ENCODE peak calls at places on chromosome 4, in five cellular contexts. U is hepatocyte; E is spleen; I is CD8-positive, alpha-beta T cell; A is mesenchymal stem cell. X is an unnamed sample.

GRCh38 chr4:165541773-165542459 is 163.1 kb downstream of the CPE start:
- DNase-seq in U (no peak), E (no peak), I (no peak), A (no peak), X (no peak)

GRCh38 chr4:115780268-115780667 is 666.8 kb upstream of the NDST4 start:
- DNase-seq in U (no peak), E (no peak), I (no peak), A (no peak), X (no peak)

GRCh38 chr4:185896832-185897475 is 85.0 kb upstream of the SORBS2 start:
- DNase-seq in U (no peak), E (no peak), I (no peak), A (no peak), X (no peak)

GRCh38 chr4:23305026-23305425 is 584.8 kb downstream of the PPARGC1A start:
- DNase-seq in U (no peak), E (no peak), I (no peak), A (peak), X (no peak)

GRCh38 chr4:38467296-38467695 is 196.7 kb upstream of the KLF3 start:
- DNase-seq in U (no peak), E (no peak), I (no peak), A (no peak), X (no peak)

GRCh38 chr4:139025841-139026240 is 10.3 kb downstream of the NOCT start:
- DNase-seq in U (no peak), E (no peak), I (no peak), A (no peak), X (no peak)

GRCh38 chr4:38684951-38685350 is 21.0 kb downstream of the KLF3 start:
- DNase-seq in U (no peak), E (no peak), I (no peak), A (no peak), X (no peak)

GRCh38 chr4:172573899-172574298 is 594.7 kb upstream of the GALNT7 start:
- DNase-seq in U (no peak), E (no peak), I (no peak), A (peak), X (no peak)

GRCh38 chr4:6192245-6192644 is 8.1 kb downstream of the JAKMIP1 start:
- DNase-seq in U (no peak), E (peak), I (no peak), A (no peak), X (no peak)

GRCh38 chr4:104989363-104989762 is 157.3 kb upstream of the TET2 start:
- DNase-seq in U (no peak), E (no peak), I (no peak), A (no peak), X (no peak)

GRCh38 chr4:109559625-109559982 is 442 bp upstream of the MCUB start:
- DNase-seq in U (no peak), E (peak), I (peak), A (no peak), X (no peak)

GRCh38 chr4:159191989-159192388 is 89.1 kb downstream of the RAPGEF2 start:
- DNase-seq in U (peak), E (no peak), I (no peak), A (peak), X (no peak)

GRCh38 chr4:45199736-45200135 is 473.4 kb upstream of the GNPDA2 start:
- DNase-seq in U (no peak), E (no peak), I (no peak), A (no peak), X (no peak)

GRCh38 chr4:37073226-37073840 is 171.2 kb upstream of the NWD2 start:
- DNase-seq in U (no peak), E (no peak), I (no peak), A (no peak), X (no peak)

GRCh38 chr4:147543039-147543438 is 62.1 kb downstream of the EDNRA start:
- DNase-seq in U (no peak), E (no peak), I (no peak), A (peak), X (no peak)

GRCh38 chr4:158442736-158443135 is 78.9 kb upstream of the RXFP1 start:
- DNase-seq in U (no peak), E (no peak), I (no peak), A (no peak), X (no peak)

GRCh38 chr4:120841580-120841979 is 80.9 kb downstream of the PRDM5 start:
- DNase-seq in U (no peak), E (no peak), I (no peak), A (no peak), X (no peak)

GRCh38 chr4:151099976-151100417 is 569 bp downstream of the RPS3A start:
- DNase-seq in U (no peak), E (no peak), I (no peak), A (no peak), X (no peak)

GRCh38 chr4:158315706-158316105 is 105.4 kb downstream of the TMEM144 start:
- DNase-seq in U (no peak), E (no peak), I (no peak), A (no peak), X (no peak)

GRCh38 chr4:6402566-6403399 is 69.6 kb downstream of the PPP2R2C start:
- DNase-seq in U (no peak), E (no peak), I (no peak), A (no peak), X (no peak)

GRCh38 chr4:177660223-177660622 is 218.0 kb upstream of the AGA start:
- DNase-seq in U (no peak), E (no peak), I (no peak), A (no peak), X (no peak)

GRCh38 chr4:100008048-100008447 is 58.0 kb upstream of the H2AZ1 start:
- DNase-seq in U (no peak), E (no peak), I (no peak), A (peak), X (no peak)

GRCh38 chr4:187183351-187183750 is 459.7 kb upstream of the FAT1 start:
- DNase-seq in U (no peak), E (no peak), I (no peak), A (no peak), X (no peak)

GRCh38 chr4:66178901-66179300 is 508.6 kb upstream of the EPHA5 start:
- DNase-seq in U (no peak), E (no peak), I (no peak), A (peak), X (no peak)

GRCh38 chr4:84971319-84971932 is 4.9 kb upstream of the WDFY3 start:
- DNase-seq in U (peak), E (no peak), I (no peak), A (peak), X (no peak)

GRCh38 chr4:108003964-108004630 is 14.4 kb downstream of the HADH start:
- DNase-seq in U (no peak), E (no peak), I (no peak), A (no peak), X (no peak)

GRCh38 chr4:76831475-76832390 is 66.2 kb downstream of the SOWAHB start:
- DNase-seq in U (peak), E (no peak), I (no peak), A (peak), X (no peak)

GRCh38 chr4:879730-880079 is 52.4 kb downstream of the GAK start:
- DNase-seq in U (no peak), E (no peak), I (peak), A (no peak), X (no peak)

GRCh38 chr4:39994356-39994755 is 16.6 kb upstream of the PDS5A start:
- DNase-seq in U (no peak), E (no peak), I (no peak), A (no peak), X (no peak)

GRCh38 chr4:94889961-94890360 is 132.2 kb downstream of the BMPR1B start:
- DNase-seq in U (peak), E (no peak), I (no peak), A (peak), X (no peak)

GRCh38 chr4:36251983-36252382 is 7.7 kb upstream of the ARAP2 start:
- DNase-seq in U (no peak), E (no peak), I (no peak), A (no peak), X (no peak)

GRCh38 chr4:155722816-155723499 is 35.9 kb upstream of the GUCY1B1 start:
- DNase-seq in U (no peak), E (no peak), I (no peak), A (peak), X (no peak)

DNA sequence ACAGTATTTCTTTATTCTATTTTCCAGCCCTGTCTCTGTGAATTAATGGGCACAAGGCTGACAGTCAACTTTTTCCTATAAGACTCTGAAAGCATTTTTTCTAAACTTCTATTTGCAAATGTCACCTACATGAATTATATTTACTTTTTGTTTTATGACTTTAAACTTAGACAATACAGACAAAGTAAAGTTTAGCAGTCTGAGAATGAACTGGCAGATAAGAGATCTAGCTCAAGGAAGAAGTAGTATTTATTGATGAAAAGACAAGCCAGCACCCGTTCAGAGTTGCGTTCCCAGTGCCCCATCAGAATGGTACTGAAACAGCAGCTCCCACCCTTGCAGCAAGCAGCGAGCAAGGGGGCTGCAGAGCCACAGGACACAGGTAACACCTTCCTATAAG is 148.5 kb downstream of the FAM13A start:
- DNase-seq in U (no peak), E (no peak), I (no peak), A (no peak), X (no peak)
- H3K27ac ChIP-seq in U (no peak), E (no peak), I (no peak), A (no peak), X (no peak)

GRCh38 chr4:176273741-176274140 is 4.7 kb upstream of the ASB5 start:
- DNase-seq in U (no peak), E (no peak), I (no peak), A (no peak), X (no peak)

GRCh38 chr4:176272799-176273198 is 3.8 kb upstream of the ASB5 start:
- DNase-seq in U (no peak), E (no peak), I (no peak), A (no peak), X (no peak)

GRCh38 chr4:176268963-176269362 is at the start of gene ASB5:
- DNase-seq in U (no peak), E (no peak), I (no peak), A (no peak), X (no peak)

GRCh38 chr4:176271749-176272148 is 2.7 kb upstream of the ASB5 start:
- DNase-seq in U (no peak), E (no peak), I (no peak), A (peak), X (no peak)

DNA sequence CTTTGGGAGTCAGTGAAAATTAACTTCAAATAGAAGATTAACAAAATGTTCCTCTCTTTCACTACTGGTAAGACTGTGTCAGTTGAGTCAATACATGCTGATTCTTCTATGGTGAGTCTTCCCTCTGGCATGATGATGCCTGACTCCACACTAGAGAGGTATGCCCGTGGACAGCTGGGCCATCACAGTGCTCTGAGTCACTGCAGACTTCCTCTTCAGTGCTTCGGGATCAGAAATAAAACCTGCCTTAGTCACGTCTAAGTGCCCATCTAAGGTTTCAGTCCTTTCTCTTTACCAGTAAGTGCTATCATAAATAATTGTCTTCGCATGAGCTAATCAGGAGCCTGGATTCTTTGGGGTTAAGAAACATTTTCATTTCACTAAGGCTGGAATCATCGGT is 1.6 kb upstream of the ASB5 start:
- DNase-seq in U (peak), E (no peak), I (no peak), A (peak), X (no peak)
- H3K27ac ChIP-seq in U (no peak), E (no peak), I (no peak), A (peak), X (no peak)

DNA sequence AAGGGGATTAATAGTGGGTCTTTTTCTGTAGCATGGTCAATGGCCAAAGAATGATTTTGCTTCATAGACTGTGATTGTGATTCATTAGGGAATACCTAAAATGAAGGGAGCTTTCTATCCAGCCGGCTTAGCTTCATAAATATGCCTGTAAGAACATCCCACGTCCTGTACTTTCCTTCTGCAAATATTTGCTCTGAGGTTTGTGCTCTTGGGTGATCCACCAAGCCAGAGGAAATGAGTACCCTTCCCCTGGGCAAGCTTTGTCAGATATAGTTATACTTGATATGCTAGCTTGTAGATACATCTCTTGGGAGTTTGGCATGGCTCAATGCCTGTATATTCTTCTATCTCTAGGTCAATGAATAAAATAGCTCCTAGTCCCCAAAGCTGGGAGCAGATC is 28.2 kb upstream of the SPARCL1 start:
- DNase-seq in U (no peak), E (no peak), I (no peak), A (no peak), X (no peak)
- H3K27ac ChIP-seq in U (no peak), E (no peak), I (no peak), A (no peak), X (no peak)

GRCh38 chr4:26788341-26788733 is 72.3 kb upstream of the STIM2 start:
- DNase-seq in U (no peak), E (no peak), I (no peak), A (no peak), X (no peak)
- H3K27ac ChIP-seq in U (no peak), E (peak), I (no peak), A (no peak), X (peak)

DNA sequence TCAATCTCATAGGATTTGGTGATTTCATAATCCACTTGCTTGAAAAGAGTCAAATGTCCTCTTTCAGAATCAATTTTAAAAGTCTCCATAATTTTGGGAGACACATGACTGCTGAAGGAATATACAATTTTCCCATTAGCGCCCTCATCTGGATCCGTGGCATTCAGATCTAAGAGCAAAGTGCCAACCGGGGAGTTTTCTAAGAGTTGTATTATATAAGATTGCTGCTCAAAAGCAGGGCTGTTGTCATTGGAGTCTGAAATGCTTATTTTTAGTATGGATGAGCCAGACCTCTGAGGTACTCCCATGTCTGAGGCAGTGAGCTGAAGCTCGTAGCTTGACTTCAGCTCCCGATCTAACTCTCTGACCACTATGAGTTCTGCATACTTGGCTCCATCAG is 1.2 kb downstream of the PCDH18 start:
- DNase-seq in U (peak), E (no peak), I (no peak), A (peak), X (no peak)
- H3K27ac ChIP-seq in U (peak), E (peak), I (no peak), A (no peak), X (no peak)

X was measured in caudate nucleus.